ENCODE peak calls at places on chromosomes 7 and 10, in eight cellular contexts. A, B, Y, D, P, F, V and M are unnamed samples.

GRCh38 chr7:30285531-30286284 is 1.3 kb downstream of the ZNRF2 start:
- DNase-seq in V (peak; percentile 63), P (peak; percentile 25), Y (peak; percentile 37), A (peak; percentile 80), B (no peak), D (peak; percentile 60), F (peak; percentile 57), M (no peak)

GRCh38 chr7:80078159-80078731 is 56.4 kb upstream of the GNAI1 start:
- DNase-seq in D (peak; percentile 45), A (peak; percentile 57), P (no peak), V (peak; percentile 36), Y (no peak), F (no peak), B (no peak), M (no peak)

GRCh38 chr10:29496341-29497162 is 138.2 kb downstream of the SVIL start:
- DNase-seq in V (peak; percentile 73), Y (peak; percentile 76), A (peak; percentile 80), F (peak; percentile 81), B (peak; percentile 28), P (peak; percentile 64), D (peak; percentile 64), M (no peak)

GRCh38 chr7:121219031-121219430 is 109.8 kb upstream of the WNT16 start:
- DNase-seq in P (no peak), V (no peak), D (peak; percentile 25), F (no peak), Y (no peak), A (no peak), B (no peak), M (no peak)

GRCh38 chr7:47937065-47937687 is 11.1 kb downstream of the PKD1L1 start:
- DNase-seq in Y (no peak), P (peak; percentile 90), F (no peak), B (no peak), V (no peak), D (peak; percentile 43), A (peak; percentile 29), M (no peak)

GRCh38 chr10:90960355-90960814 is 39.5 kb upstream of the ANKRD1 start:
- DNase-seq in Y (no peak), F (no peak), B (no peak), P (peak; percentile 24), D (peak; percentile 89), V (peak; percentile 75), A (no peak), M (no peak)

GRCh38 chr10:72009062-72009429 is 44.9 kb downstream of the CHST3 start:
- DNase-seq in P (no peak), V (no peak), Y (no peak), D (no peak), A (no peak), F (no peak), B (no peak), M (peak; percentile 66)

GRCh38 chr7:74424291-74424880 is 29.3 kb upstream of the GTF2IRD1 start:
- DNase-seq in Y (no peak), F (no peak), A (no peak), P (no peak), D (no peak), V (no peak), B (no peak), M (no peak)

GRCh38 chr10:124648738-124649137 is 95.4 kb downstream of the FAM53B start:
- DNase-seq in A (peak; percentile 75), F (peak; percentile 81), V (peak; percentile 86), P (no peak), D (peak; percentile 85), Y (peak; percentile 82), B (no peak), M (peak; percentile 69)

GRCh38 chr7:7110706-7111105 is 71.6 kb upstream of the C1GALT1 start:
- DNase-seq in B (no peak), V (no peak), A (no peak), D (no peak), Y (no peak), P (no peak), F (no peak), M (no peak)

GRCh38 chr7:103573479-103574058 is 127.6 kb upstream of the SLC26A5 start:
- DNase-seq in F (no peak), Y (no peak), P (peak; percentile 13), V (peak; percentile 65), B (peak; percentile 18), D (peak; percentile 60), A (no peak), M (no peak)

GRCh38 chr10:75201793-75202307 is 8.7 kb upstream of the VDAC2 start:
- DNase-seq in A (no peak), D (no peak), F (peak; percentile 20), B (no peak), P (no peak), Y (no peak), V (no peak), M (no peak)

GRCh38 chr7:129886184-129886817 is 66.5 kb downstream of the UBE2H start:
- DNase-seq in B (no peak), P (no peak), A (no peak), Y (no peak), F (no peak), D (no peak), V (no peak), M (no peak)

GRCh38 chr10:117318909-117319308 is 56.3 kb downstream of the PDZD8 start:
- DNase-seq in V (peak; percentile 27), B (no peak), D (peak; percentile 20), P (no peak), A (no peak), Y (no peak), F (no peak), M (no peak)
- TF ChIP-seq CTCF in V (peak; percentile 52), B (peak; percentile 36), D (peak; percentile 45), P (no peak), A (no peak), Y (peak; percentile 20), F (peak; percentile 20), M (no peak)

GRCh38 chr10:58712982-58713381 is 200.3 kb downstream of the BICC1 start:
- DNase-seq in D (no peak), Y (no peak), P (no peak), V (no peak), F (no peak), A (no peak), B (peak; percentile 1), M (no peak)
- TF ChIP-seq CTCF in D (peak; percentile 29), Y (no peak), P (no peak), V (peak; percentile 43), F (no peak), A (no peak), B (peak; percentile 18), M (peak; percentile 19)

DNA sequence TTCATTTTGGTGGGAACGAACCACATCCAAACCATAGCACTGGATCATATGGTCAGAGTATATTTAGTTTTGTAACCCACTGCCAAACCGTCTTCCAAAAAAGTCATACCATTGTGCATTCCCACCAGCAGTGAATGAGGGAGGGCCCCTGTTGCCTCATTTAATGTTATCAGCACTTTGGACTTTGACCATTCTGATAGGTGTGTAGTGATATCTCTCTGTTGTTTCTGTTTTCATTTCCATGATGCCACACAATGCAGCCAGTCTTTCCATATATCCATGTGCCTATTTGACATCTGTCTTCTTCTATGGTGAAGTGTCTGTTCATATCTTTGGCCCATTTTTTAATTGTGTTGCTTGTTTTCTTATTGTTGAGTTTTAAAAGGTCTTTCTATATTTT is 105.0 kb upstream of the PPP2R2D start:
- DNase-seq in Y (no peak), F (no peak), B (no peak), P (no peak), V (no peak), D (no peak), A (no peak), M (no peak)
- TF ChIP-seq CTCF in Y (no peak), F (no peak), B (no peak), P (no peak), V (no peak), D (no peak), A (no peak), M (no peak)

DNA sequence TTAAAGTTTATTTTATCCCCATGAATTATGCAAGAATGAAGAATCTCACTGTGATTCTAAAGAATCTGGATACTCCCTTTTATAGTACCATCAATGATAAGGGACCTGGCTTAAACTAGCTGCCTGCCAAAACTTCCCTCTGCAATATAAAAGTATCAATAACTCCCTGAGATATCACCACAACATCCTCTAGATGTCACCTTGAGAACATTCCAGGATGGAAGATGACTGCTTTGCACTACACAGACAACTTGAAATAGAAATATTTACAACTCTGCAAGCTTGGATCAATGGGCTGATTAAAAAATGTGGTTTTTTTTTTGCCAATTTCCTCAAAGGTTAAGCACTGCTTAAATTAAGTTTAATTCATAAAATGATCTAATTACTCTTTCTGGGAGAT is 142.0 kb downstream of the SLC25A13 start:
- DNase-seq in B (no peak), D (peak; percentile 5), F (no peak), V (peak; percentile 25), A (no peak), P (no peak), Y (no peak), M (no peak)
- TF ChIP-seq CTCF in B (no peak), D (peak; percentile 11), F (no peak), V (no peak), A (no peak), P (no peak), Y (no peak), M (no peak)

GRCh38 chr10:78165617-78166016 is 132.0 kb downstream of the RPS24 start:
- DNase-seq in P (no peak), V (no peak), A (no peak), D (no peak), B (peak; percentile 26), Y (no peak), F (no peak), M (no peak)
- TF ChIP-seq CTCF in P (no peak), V (no peak), A (no peak), D (peak; percentile 16), B (peak; percentile 39), Y (no peak), F (no peak), M (no peak)